ENCODE peak calls at places on chromosomes 13 and 19, in four cellular contexts. N, I, F and V are unnamed samples.

GRCh38 chr19:48194041-48194871 is 23.8 kb downstream of the ZSWIM9 start:
- DNase-seq in N (peak), I (peak), F (no peak), V (no peak)

GRCh38 chr13:107252428-107252827 is 684.5 kb upstream of the ARGLU1 start:
- DNase-seq in N (no peak), I (no peak), F (no peak), V (no peak)

GRCh38 chr13:44015808-44016207 is 136.1 kb downstream of the LACC1 start:
- DNase-seq in N (no peak), I (no peak), F (no peak), V (no peak)

GRCh38 chr19:52492991-52493470 is 34.4 kb upstream of the ZNF808 start:
- DNase-seq in N (peak), I (peak), F (peak), V (no peak)

GRCh38 chr19:2624537-2625091 is 77.9 kb downstream of the GNG7 start:
- DNase-seq in N (peak), I (peak), F (peak), V (no peak)

GRCh38 chr19:12365094-12365371 is 450 bp downstream of the ZNF442 start:
- DNase-seq in N (peak), I (peak), F (no peak), V (peak)

GRCh38 chr19:50515168-50515561 is 1.5 kb upstream of the ASPDH start:
- DNase-seq in N (no peak), I (no peak), F (no peak), V (no peak)

GRCh38 chr13:101265934-101266333 is 150.4 kb downstream of the NALCN start:
- DNase-seq in N (no peak), I (no peak), F (no peak), V (no peak)

GRCh38 chr19:55070755-55071502 is 4.7 kb upstream of the EPS8L1 start:
- DNase-seq in N (no peak), I (no peak), F (peak), V (peak)

GRCh38 chr13:97220151-97220900 is 1.8 kb upstream of the MBNL2 start:
- DNase-seq in N (no peak), I (no peak), F (no peak), V (peak)

GRCh38 chr13:74771964-74772363 is 637.8 kb upstream of the KLF12 start:
- DNase-seq in N (no peak), I (no peak), F (no peak), V (peak)

GRCh38 chr13:60351326-60351725 is 45.7 kb upstream of the TDRD3 start:
- DNase-seq in N (no peak), I (peak), F (peak), V (peak)

GRCh38 chr13:113398963-113399754 is 35.2 kb upstream of the GRTP1 start:
- DNase-seq in N (no peak), I (no peak), F (no peak), V (no peak)

GRCh38 chr19:12774588-12775555 is at the start of gene HOOK2:
- DNase-seq in N (peak), I (no peak), F (peak), V (peak)

GRCh38 chr19:42323852-42324654 is 1.4 kb upstream of the MEGF8 start:
- DNase-seq in N (peak), I (peak), F (no peak), V (no peak)

GRCh38 chr19:18239303-18239702 is 13.1 kb upstream of the PDE4C start:
- DNase-seq in N (peak), I (no peak), F (no peak), V (no peak)

GRCh38 chr13:23578411-23579071 is 8.3 kb downstream of the TNFRSF19 start:
- DNase-seq in N (peak), I (peak), F (peak), V (peak)

GRCh38 chr13:25286308-25286968 is 850 bp downstream of the MTMR6 start:
- DNase-seq in N (peak), I (peak), F (peak), V (peak)

GRCh38 chr13:97268772-97269171 is 46.6 kb downstream of the MBNL2 start:
- DNase-seq in N (peak), I (no peak), F (no peak), V (no peak)

GRCh38 chr13:51230473-51231105 is 8.4 kb downstream of the FAM124A start:
- DNase-seq in N (peak), I (no peak), F (peak), V (no peak)

GRCh38 chr19:10568444-10568825 is 344 bp downstream of the CDKN2D start:
- DNase-seq in N (peak), I (no peak), F (peak), V (peak)
- TF ChIP-seq EZH2phosphoT487 in N (no peak), I (no peak), F (no peak), V (no peak)

GRCh38 chr19:41302624-41303351 is 7.2 kb upstream of the CCDC97 start:
- DNase-seq in N (no peak), I (no peak), F (no peak), V (no peak)
- TF ChIP-seq EZH2phosphoT487 in N (no peak), I (no peak), F (no peak), V (no peak)

GRCh38 chr13:35891973-35892441 is 239.2 kb downstream of the DCLK1 start:
- DNase-seq in N (no peak), I (no peak), F (peak), V (peak)
- TF ChIP-seq EZH2phosphoT487 in N (no peak), I (no peak), F (no peak), V (no peak)

DNA sequence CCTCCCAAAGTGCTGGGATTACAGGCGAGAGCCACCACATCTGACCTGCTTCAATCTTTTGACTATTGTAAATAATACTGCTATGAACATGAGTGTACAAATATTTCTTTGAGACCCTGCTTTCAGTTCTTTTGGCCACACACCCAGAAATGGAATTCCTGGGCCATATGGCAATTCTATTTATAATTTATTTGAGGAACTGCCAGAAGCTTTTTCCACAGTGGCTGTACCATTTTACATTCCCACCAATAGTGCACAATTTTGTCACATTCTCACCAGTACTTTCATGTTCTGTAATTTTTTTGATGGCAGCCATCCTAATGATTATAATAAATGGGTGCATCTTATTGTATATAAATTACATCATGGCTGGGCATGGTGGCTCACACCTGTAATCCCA is 13.7 kb upstream of the FCER2 start:
- DNase-seq in N (no peak), I (no peak), F (no peak), V (no peak)
- TF ChIP-seq EZH2phosphoT487 in N (no peak), I (no peak), F (no peak), V (no peak)

GRCh38 chr19:246551-246950 is 44.7 kb downstream of the PLPP2 start:
- DNase-seq in N (peak), I (peak), F (peak), V (no peak)
- TF ChIP-seq EZH2phosphoT487 in N (no peak), I (no peak), F (no peak), V (no peak)

GRCh38 chr13:33034061-33034460 is 17.8 kb downstream of the KL start:
- DNase-seq in N (no peak), I (no peak), F (no peak), V (no peak)

GRCh38 chr13:33032037-33032625 is 15.9 kb downstream of the KL start:
- DNase-seq in N (no peak), I (no peak), F (no peak), V (no peak)

GRCh38 chr13:33031277-33031676 is 15.1 kb downstream of the KL start:
- DNase-seq in N (no peak), I (no peak), F (no peak), V (no peak)

GRCh38 chr13:33033361-33033812 is 17.2 kb downstream of the KL start:
- DNase-seq in N (peak), I (no peak), F (no peak), V (no peak)

DNA sequence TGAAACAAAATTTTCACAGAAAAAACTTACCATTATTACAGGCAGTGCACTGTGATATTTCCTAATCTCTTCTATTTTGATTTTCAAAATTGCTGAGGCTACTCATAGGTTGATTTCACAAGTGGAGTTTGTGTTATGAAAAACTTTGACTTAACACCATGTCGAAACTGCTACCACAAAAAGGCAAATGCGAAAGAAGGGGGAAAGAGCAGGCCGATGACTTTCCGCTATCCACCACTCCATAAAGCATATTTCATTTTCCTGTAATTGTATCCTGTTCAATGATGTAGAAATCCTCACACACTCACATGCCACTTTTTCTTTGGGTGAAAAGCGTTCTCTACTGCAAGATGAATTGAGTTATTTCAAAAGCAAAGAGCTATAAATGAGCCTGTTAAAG is 18.7 kb downstream of the KL start:
- DNase-seq in N (no peak), I (no peak), F (no peak), V (no peak)
- TF ChIP-seq EZH2phosphoT487 in N (no peak), I (no peak), F (no peak), V (no peak)